ENCODE peak calls at places on chromosomes 6 and 20, in eight cellular contexts. R is ovary, A is body of pancreas, L is testis, M is Peyer's patch, D is uterus, Y is heart left ventricle, U is gastrocnemius medialis. G is an unnamed sample.

GRCh38 chr6:138971601-138972000 is 16.5 kb downstream of the REPS1 start:
- DNase-seq in R (no peak), Y (no peak), L (no peak), D (no peak), A (no peak), U (no peak), M (no peak), G (no peak)

GRCh38 chr20:42361402-42361801 is 743.2 kb upstream of the CHD6 start:
- DNase-seq in U (no peak), L (no peak), M (no peak), R (no peak), D (no peak), Y (no peak), A (no peak), G (no peak)

GRCh38 chr20:36408219-36408618 is 102.1 kb downstream of the DLGAP4 start:
- DNase-seq in M (no peak), Y (no peak), D (no peak), U (no peak), L (no peak), R (no peak), A (peak), G (no peak)

GRCh38 chr6:72811971-72812421 is 190.1 kb downstream of the KCNQ5 start:
- DNase-seq in A (no peak), R (no peak), M (no peak), L (no peak), Y (no peak), D (no peak), U (peak), G (no peak)

GRCh38 chr6:89887452-89888137 is 6.7 kb upstream of the GJA10 start:
- DNase-seq in D (no peak), R (no peak), M (no peak), A (no peak), U (no peak), L (no peak), Y (no peak), G (peak)

GRCh38 chr6:27836080-27836782 is 76.0 kb downstream of the OR2B2 start:
- DNase-seq in Y (no peak), D (no peak), A (no peak), U (no peak), R (no peak), M (no peak), L (no peak), G (no peak)

GRCh38 chr6:114075777-114076176 is 104.8 kb upstream of the HDAC2 start:
- DNase-seq in A (no peak), Y (no peak), R (no peak), M (no peak), D (no peak), U (no peak), L (no peak), G (no peak)

GRCh38 chr6:33571637-33572316 is 8.3 kb downstream of the BAK1 start:
- DNase-seq in D (no peak), U (no peak), A (no peak), L (peak), M (no peak), Y (no peak), R (no peak), G (no peak)

GRCh38 chr6:43833223-43833995 is 63.4 kb downstream of the VEGFA start:
- DNase-seq in Y (no peak), L (no peak), R (no peak), A (peak), D (no peak), M (peak), U (no peak), G (no peak)

GRCh38 chr6:22765015-22765414 is 195.6 kb downstream of the HDGFL1 start:
- DNase-seq in D (no peak), U (no peak), Y (no peak), M (no peak), L (no peak), A (no peak), R (no peak), G (no peak)

GRCh38 chr6:140380371-140381218 is 1006.1 kb upstream of the CITED2 start:
- DNase-seq in M (no peak), A (no peak), R (no peak), L (no peak), D (no peak), Y (no peak), U (no peak), G (no peak)

GRCh38 chr6:12585497-12585958 is 131.0 kb upstream of the PHACTR1 start:
- DNase-seq in Y (peak), R (no peak), A (peak), L (no peak), D (peak), M (no peak), U (no peak), G (no peak)
- TF ChIP-seq POLR2A in Y (no peak), R (no peak), A (peak), L (no peak), D (no peak), M (no peak), U (no peak), G (no peak)

GRCh38 chr20:59940956-59941294 is 736 bp downstream of the FAM217B start:
- DNase-seq in A (no peak), M (no peak), L (no peak), D (no peak), R (no peak), U (no peak), Y (no peak), G (no peak)
- TF ChIP-seq POLR2A in A (no peak), M (no peak), L (no peak), D (no peak), R (no peak), U (no peak), Y (no peak), G (no peak)

DNA sequence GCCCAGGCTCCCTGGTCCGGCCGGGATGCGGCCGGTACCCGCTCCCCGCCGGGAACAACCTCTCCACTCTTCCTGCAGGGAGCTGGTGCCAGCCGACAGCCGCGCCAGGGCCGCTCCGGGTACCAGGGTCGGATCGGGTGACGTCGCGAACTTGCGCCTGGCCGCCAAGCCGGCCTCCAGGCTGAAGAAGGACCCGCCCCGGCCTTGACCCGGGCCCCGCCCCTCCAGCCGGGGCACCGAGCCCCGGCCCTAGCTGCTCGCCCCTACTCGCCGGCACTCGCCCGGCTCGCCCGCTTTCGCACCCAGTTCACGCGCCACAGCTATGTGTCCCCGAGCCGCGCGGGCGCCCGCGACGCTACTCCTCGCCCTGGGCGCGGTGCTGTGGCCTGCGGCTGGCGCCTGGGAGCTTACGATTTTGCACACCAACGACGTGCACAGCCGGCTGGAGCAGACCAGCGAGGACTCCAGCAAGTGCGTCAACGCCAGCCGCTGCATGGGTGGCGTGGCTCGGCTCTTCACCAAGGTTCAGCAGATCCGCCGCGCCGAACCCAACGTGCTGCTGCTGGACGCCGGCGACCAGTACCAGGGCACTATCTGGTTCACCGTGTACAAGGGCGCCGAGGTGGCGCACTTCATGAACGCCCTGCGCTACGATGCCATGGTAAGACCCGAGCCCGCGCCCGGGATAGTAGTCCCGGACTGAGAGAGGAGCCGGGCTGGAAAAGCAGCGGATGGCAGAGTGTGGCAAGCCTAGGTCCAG is at the start of gene NT5E:
- DNase-seq in D (peak), M (peak), Y (peak), A (peak), L (peak), U (peak), R (peak), G (peak)
- TF ChIP-seq POLR2A in D (peak), M (no peak), Y (no peak), A (peak), L (no peak), U (peak), R (peak), G (peak)

GRCh38 chr6:121310495-121310894 is 23.8 kb downstream of the TBC1D32 start:
- DNase-seq in D (no peak), M (no peak), R (no peak), Y (no peak), U (no peak), L (no peak), A (no peak), G (no peak)

GRCh38 chr6:121319603-121320002 is 14.7 kb downstream of the TBC1D32 start:
- DNase-seq in Y (no peak), A (no peak), D (no peak), R (no peak), M (no peak), L (no peak), U (no peak), G (no peak)

GRCh38 chr6:121309768-121310473 is 24.4 kb downstream of the TBC1D32 start:
- DNase-seq in Y (no peak), U (no peak), R (no peak), L (no peak), A (no peak), D (no peak), M (no peak), G (no peak)

GRCh38 chr6:121319112-121319553 is 15.1 kb downstream of the TBC1D32 start:
- DNase-seq in A (no peak), U (no peak), L (no peak), D (no peak), R (no peak), Y (no peak), M (no peak), G (no peak)

DNA sequence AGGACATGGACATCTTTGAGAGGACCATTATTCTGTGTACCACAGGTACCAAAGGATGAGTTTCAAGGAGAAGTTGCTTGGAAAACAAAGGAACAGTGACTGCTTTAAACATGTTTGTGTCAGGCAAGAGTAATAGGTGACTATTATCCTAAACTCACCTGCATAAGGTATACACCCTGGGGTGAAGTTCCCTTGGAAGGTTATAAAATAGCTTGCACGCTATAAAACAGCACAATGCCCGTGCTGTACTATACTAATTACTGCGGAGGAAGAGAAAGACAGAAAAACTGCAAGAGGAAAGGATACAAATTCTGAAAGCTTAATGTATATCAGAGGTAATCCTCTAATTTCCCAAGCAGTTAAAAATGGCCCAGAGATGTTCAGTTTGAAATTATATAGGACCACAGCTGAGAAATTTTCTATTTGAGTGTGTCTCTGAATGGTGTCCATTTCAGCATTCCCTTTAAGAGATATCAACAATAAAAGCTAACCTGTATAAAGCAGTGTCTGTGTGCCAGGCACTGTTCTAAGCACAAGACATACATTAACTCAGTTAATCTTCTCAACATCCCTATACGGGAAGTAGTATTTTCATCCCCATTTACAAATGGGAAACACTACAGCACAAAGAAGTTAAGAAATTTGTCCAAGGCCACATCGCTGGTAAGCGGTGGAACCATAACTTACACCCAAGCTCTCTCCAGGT is 19.7 kb downstream of the TBC1D32 start:
- DNase-seq in R (no peak), U (no peak), M (no peak), D (no peak), A (no peak), L (no peak), Y (no peak), G (no peak)
- TF ChIP-seq POLR2A in R (no peak), U (no peak), M (no peak), D (no peak), A (no peak), L (no peak), Y (no peak), G (no peak)

GRCh38 chr6:133951881-133952814 is 876 bp upstream of the TBPL1 start:
- DNase-seq in U (peak), R (peak), Y (peak), L (peak), A (peak), M (peak), D (peak), G (peak)
- TF ChIP-seq POLR2A in U (no peak), R (no peak), Y (peak), L (no peak), A (peak), M (no peak), D (no peak), G (peak)

GRCh38 chr20:63233061-63233344 is 2.7 kb upstream of the BIRC7 start:
- DNase-seq in D (no peak), Y (no peak), U (no peak), R (no peak), L (no peak), A (no peak), M (no peak), G (no peak)

GRCh38 chr20:63233924-63234323 is 1.8 kb upstream of the BIRC7 start:
- DNase-seq in D (no peak), A (no peak), L (no peak), U (no peak), R (no peak), Y (no peak), M (no peak), G (no peak)

GRCh38 chr20:63228786-63229185 is 6.9 kb upstream of the BIRC7 start:
- DNase-seq in D (no peak), R (no peak), U (no peak), Y (no peak), L (no peak), M (no peak), A (no peak), G (no peak)

GRCh38 chr20:63232235-63233060 is 3.3 kb upstream of the BIRC7 start:
- DNase-seq in M (no peak), L (no peak), D (no peak), R (no peak), Y (no peak), U (no peak), A (no peak), G (no peak)

GRCh38 chr20:63230800-63231268 is 4.9 kb upstream of the BIRC7 start:
- DNase-seq in D (no peak), M (peak), Y (peak), R (peak), L (peak), A (peak), U (peak), G (no peak)
- TF ChIP-seq POLR2A in D (no peak), M (no peak), Y (no peak), R (no peak), L (no peak), A (no peak), U (no peak), G (no peak)

GRCh38 chr20:45892828-45893500 is 1.8 kb downstream of the CTSA start:
- DNase-seq in A (no peak), U (no peak), D (no peak), M (peak), Y (no peak), L (no peak), R (peak), G (no peak)

GRCh38 chr20:45892049-45892816 is 1.1 kb downstream of the CTSA start:
- DNase-seq in L (peak), U (no peak), D (no peak), M (no peak), Y (no peak), A (no peak), R (no peak), G (no peak)

GRCh38 chr20:45890077-45890996 is 671 bp downstream of the NEURL2 start:
- DNase-seq in L (peak), Y (peak), A (peak), D (peak), R (peak), M (peak), U (peak), G (peak)

GRCh38 chr20:45893831-45894230 is 2.7 kb downstream of the CTSA start:
- DNase-seq in U (no peak), D (no peak), L (no peak), A (no peak), R (no peak), Y (no peak), M (no peak), G (no peak)

GRCh38 chr20:45890997-45891983 is at the start of the genes CTSA and NEURL2:
- DNase-seq in M (peak), R (peak), U (peak), Y (peak), D (peak), A (peak), L (peak), G (peak)
- TF ChIP-seq POLR2A in M (peak), R (peak), U (peak), Y (peak), D (peak), A (peak), L (no peak), G (no peak)

DNA sequence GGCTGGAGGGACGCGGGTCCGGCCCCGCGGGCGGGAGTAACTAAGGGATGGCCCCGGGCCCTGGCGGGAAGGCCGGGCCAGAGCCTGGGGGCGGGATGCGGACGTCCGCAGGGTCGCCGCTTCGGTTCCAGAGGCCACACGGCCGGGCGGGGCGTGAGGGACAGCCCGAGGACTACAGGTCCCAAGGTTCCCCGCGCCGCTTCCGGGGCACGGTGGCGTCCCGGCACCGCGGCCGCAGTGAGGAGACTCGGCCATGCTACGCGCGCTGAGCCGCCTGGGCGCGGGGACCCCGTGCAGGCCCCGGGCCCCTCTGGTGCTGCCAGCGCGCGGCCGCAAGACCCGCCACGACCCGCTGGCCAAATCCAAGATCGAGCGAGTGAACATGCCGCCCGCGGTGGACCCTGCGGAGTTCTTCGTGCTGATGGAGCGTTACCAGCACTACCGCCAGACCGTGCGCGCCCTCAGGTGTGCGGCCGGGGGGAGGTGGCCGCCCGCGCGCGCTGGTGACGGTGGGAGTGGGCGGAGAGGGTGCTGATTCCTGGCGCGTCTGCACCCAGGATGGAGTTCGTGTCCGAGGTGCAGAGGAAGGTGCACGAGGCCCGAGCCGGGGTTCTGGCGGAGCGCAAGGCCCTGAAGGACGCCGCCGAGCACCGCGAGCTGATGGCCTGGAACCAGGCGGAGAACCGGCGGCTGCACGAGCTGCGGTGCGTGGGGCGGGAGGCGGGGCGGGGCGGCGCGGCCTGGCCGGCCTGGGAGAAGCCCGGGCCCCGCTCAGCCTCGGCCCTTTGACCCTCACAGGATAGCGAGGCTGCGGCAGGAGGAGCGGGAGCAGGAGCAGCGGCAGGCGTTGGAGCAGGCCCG is at the start of gene MRPS26:
- DNase-seq in D (peak), R (peak), Y (peak), U (peak), M (peak), L (peak), A (peak), G (peak)
- TF ChIP-seq POLR2A in D (peak), R (peak), Y (peak), U (peak), M (no peak), L (peak), A (peak), G (no peak)

G was measured in GM12891.